ENCODE peak calls at places on chromosomes 4 and X, in seven cellular contexts. W is H9; J is RPMI7951; Q is right lobe of liver; A is activated T-cell treated with anti-CD3 and anti-CD28 coated beads, Interleukin-2, amount 50 U/mL, for 1 hour; S is left ventricle myocardium inferior; Z is HEK293T. R is an unnamed sample.

GRCh38 chr4:100935090-100935489 is 412.2 kb downstream of the PPP3CA start:
- DNase-seq in W (no peak), J (peak), Q (no peak), A (no peak), S (no peak), Z (peak), R (peak)

GRCh38 chrX:38000706-38001105 is 5.6 kb upstream of the SYTL5 start:
- DNase-seq in W (no peak), J (no peak), Q (no peak), A (no peak), S (no peak), Z (no peak), R (no peak)

GRCh38 chr4:37816006-37816405 is 10.5 kb upstream of the PGM2 start:
- DNase-seq in W (no peak), J (no peak), Q (no peak), A (no peak), S (no peak), Z (no peak), R (no peak)

GRCh38 chrX:134870419-134870818 is 120.4 kb upstream of the SMIM10 start:
- DNase-seq in W (no peak), J (no peak), Q (no peak), A (no peak), S (no peak), Z (no peak), R (no peak)

GRCh38 chr4:73901031-73901430 is 31.8 kb downstream of the CXCL1 start:
- DNase-seq in W (no peak), J (peak), Q (no peak), A (no peak), S (no peak), Z (no peak), R (peak)

GRCh38 chrX:40933132-40934078 is 151.8 kb upstream of the USP9X start:
- DNase-seq in W (no peak), J (peak), Q (no peak), A (no peak), S (no peak), Z (peak), R (peak)

GRCh38 chrX:108420481-108420880 is 17.7 kb downstream of the COL4A6 start:
- DNase-seq in W (no peak), J (no peak), Q (no peak), A (no peak), S (no peak), Z (no peak), R (no peak)

GRCh38 chrX:65587616-65588526 is 53.3 kb upstream of the LAS1L start:
- DNase-seq in W (no peak), J (peak), Q (peak), A (no peak), S (peak), Z (no peak), R (peak)

GRCh38 chrX:78712381-78712780 is 35.1 kb upstream of the LPAR4 start:
- DNase-seq in W (no peak), J (no peak), Q (no peak), A (no peak), S (no peak), Z (no peak), R (no peak)

GRCh38 chr4:69849969-69850368 is 10.0 kb downstream of the SULT1E1 start:
- DNase-seq in W (no peak), J (no peak), Q (no peak), A (no peak), S (no peak), Z (no peak), R (no peak)

GRCh38 chr4:117203231-117203630 is 117.9 kb upstream of the TRAM1L1 start:
- DNase-seq in W (no peak), J (no peak), Q (no peak), A (no peak), S (no peak), Z (no peak), R (no peak)

GRCh38 chr4:147741190-147741788 is 9.4 kb downstream of the ARHGAP10 start:
- DNase-seq in W (no peak), J (peak), Q (no peak), A (no peak), S (no peak), Z (no peak), R (peak)

GRCh38 chr4:183360161-183360919 is 38.1 kb upstream of the CLDN24 start:
- DNase-seq in W (no peak), J (peak), Q (no peak), A (no peak), S (no peak), Z (no peak), R (peak)

GRCh38 chr4:19776929-19777328 is 474.8 kb upstream of the SLIT2 start:
- DNase-seq in W (no peak), J (peak), Q (no peak), A (no peak), S (no peak), Z (no peak), R (peak)

GRCh38 chrX:125205918-125206665 is 113.6 kb upstream of the TEX13C start:
- DNase-seq in W (peak), J (no peak), Q (peak), A (no peak), S (peak), Z (no peak), R (no peak)

GRCh38 chr4:3217771-3218170 is 31.2 kb upstream of the MSANTD1 start:
- DNase-seq in W (no peak), J (no peak), Q (no peak), A (no peak), S (no peak), Z (no peak), R (no peak)

GRCh38 chr4:128751354-128751753 is 58.1 kb upstream of the JADE1 start:
- DNase-seq in W (no peak), J (no peak), Q (no peak), A (no peak), S (no peak), Z (no peak), R (no peak)

GRCh38 chrX:124212622-124213021 is 119.8 kb upstream of the TEX13D start:
- DNase-seq in W (no peak), J (no peak), Q (no peak), A (no peak), S (no peak), Z (no peak), R (no peak)

GRCh38 chr4:11105715-11106114 is 323.0 kb downstream of the HS3ST1 start:
- DNase-seq in W (no peak), J (no peak), Q (no peak), A (no peak), S (no peak), Z (no peak), R (no peak)

GRCh38 chr4:125765936-125766335 is 451.2 kb downstream of the FAT4 start:
- DNase-seq in W (no peak), J (no peak), Q (no peak), A (no peak), S (no peak), Z (no peak), R (peak)

GRCh38 chrX:96685205-96686099 is 810 bp downstream of the DIAPH2 start:
- DNase-seq in W (peak), J (peak), Q (peak), A (peak), S (peak), Z (peak), R (peak)

GRCh38 chr4:28427306-28428085 is 1566.9 kb downstream of the STIM2 start:
- DNase-seq in W (no peak), J (peak), Q (no peak), A (no peak), S (no peak), Z (no peak), R (no peak)